ENCODE peak calls at places on chromosomes 12 and 14, in nine cellular contexts. One of them, this sample, is unnamed.

GRCh38 chr12:78406776-78407335 is 457.7 kb upstream of the SYT1 start:
- DNase-seq in cardiac muscle cell: no peak
- DNase-seq in mesothelial cell of epicardium: no peak
- DNase-seq in OCI-LY7: peak
- DNase-seq in endodermal cell: no peak
- DNase-seq in RWPE1: no peak
- DNase-seq in brain microvascular endothelial cell: peak
- DNase-seq in HL-60: no peak
- DNase-seq in progenitor cell of endocrine pancreas: no peak
- DNase-seq in this sample: no peak

GRCh38 chr12:72053604-72054003 is 115.0 kb downstream of the TPH2 start:
- DNase-seq in RWPE1: no peak
- DNase-seq in cardiac muscle cell: no peak
- DNase-seq in mesothelial cell of epicardium: no peak
- DNase-seq in brain microvascular endothelial cell: peak
- DNase-seq in progenitor cell of endocrine pancreas: no peak
- DNase-seq in endodermal cell: no peak
- DNase-seq in HL-60: no peak
- DNase-seq in OCI-LY7: no peak
- DNase-seq in this sample: no peak

GRCh38 chr14:71005076-71005475 is 97.8 kb downstream of the PCNX1 start:
- DNase-seq in endodermal cell: no peak
- DNase-seq in brain microvascular endothelial cell: no peak
- DNase-seq in HL-60: no peak
- DNase-seq in progenitor cell of endocrine pancreas: no peak
- DNase-seq in RWPE1: no peak
- DNase-seq in mesothelial cell of epicardium: no peak
- DNase-seq in cardiac muscle cell: no peak
- DNase-seq in OCI-LY7: no peak
- DNase-seq in this sample: no peak

GRCh38 chr12:55642275-55643068 is 5.8 kb downstream of the OR10P1 start:
- DNase-seq in brain microvascular endothelial cell: no peak
- DNase-seq in cardiac muscle cell: no peak
- DNase-seq in progenitor cell of endocrine pancreas: no peak
- DNase-seq in OCI-LY7: peak
- DNase-seq in mesothelial cell of epicardium: no peak
- DNase-seq in endodermal cell: peak
- DNase-seq in HL-60: peak
- DNase-seq in RWPE1: no peak
- DNase-seq in this sample: no peak

GRCh38 chr12:88643685-88644084 is 63.4 kb upstream of the KITLG start:
- DNase-seq in endodermal cell: no peak
- DNase-seq in HL-60: no peak
- DNase-seq in mesothelial cell of epicardium: no peak
- DNase-seq in RWPE1: no peak
- DNase-seq in OCI-LY7: no peak
- DNase-seq in progenitor cell of endocrine pancreas: no peak
- DNase-seq in cardiac muscle cell: no peak
- DNase-seq in brain microvascular endothelial cell: no peak
- DNase-seq in this sample: no peak

GRCh38 chr14:49970474-49971147 is 77.7 kb downstream of the ARF6 start:
- DNase-seq in cardiac muscle cell: peak
- DNase-seq in mesothelial cell of epicardium: no peak
- DNase-seq in OCI-LY7: peak
- DNase-seq in HL-60: no peak
- DNase-seq in endodermal cell: no peak
- DNase-seq in brain microvascular endothelial cell: peak
- DNase-seq in progenitor cell of endocrine pancreas: no peak
- DNase-seq in RWPE1: no peak
- DNase-seq in this sample: no peak

GRCh38 chr14:51564986-51565604 is 86.6 kb upstream of the FRMD6 start:
- DNase-seq in mesothelial cell of epicardium: no peak
- DNase-seq in brain microvascular endothelial cell: no peak
- DNase-seq in cardiac muscle cell: no peak
- DNase-seq in OCI-LY7: no peak
- DNase-seq in progenitor cell of endocrine pancreas: no peak
- DNase-seq in endodermal cell: no peak
- DNase-seq in HL-60: no peak
- DNase-seq in RWPE1: peak
- DNase-seq in this sample: no peak

GRCh38 chr14:83556746-83557460 is 1973.0 kb upstream of the FLRT2 start:
- DNase-seq in progenitor cell of endocrine pancreas: no peak
- DNase-seq in HL-60: no peak
- DNase-seq in endodermal cell: no peak
- DNase-seq in cardiac muscle cell: no peak
- DNase-seq in brain microvascular endothelial cell: peak
- DNase-seq in mesothelial cell of epicardium: no peak
- DNase-seq in RWPE1: no peak
- DNase-seq in OCI-LY7: no peak
- DNase-seq in this sample: no peak

GRCh38 chr14:68396411-68396930 is 396.4 kb downstream of the ZFP36L1 start:
- DNase-seq in HL-60: no peak
- DNase-seq in RWPE1: no peak
- DNase-seq in cardiac muscle cell: no peak
- DNase-seq in endodermal cell: no peak
- DNase-seq in progenitor cell of endocrine pancreas: no peak
- DNase-seq in mesothelial cell of epicardium: no peak
- DNase-seq in brain microvascular endothelial cell: no peak
- DNase-seq in OCI-LY7: no peak
- DNase-seq in this sample: no peak

GRCh38 chr12:9831720-9832119 is 4.4 kb downstream of the KLRF1 start:
- DNase-seq in endodermal cell: no peak
- DNase-seq in HL-60: no peak
- DNase-seq in OCI-LY7: no peak
- DNase-seq in cardiac muscle cell: no peak
- DNase-seq in RWPE1: no peak
- DNase-seq in progenitor cell of endocrine pancreas: no peak
- DNase-seq in brain microvascular endothelial cell: no peak
- DNase-seq in mesothelial cell of epicardium: no peak
- DNase-seq in this sample: no peak

GRCh38 chr14:89280612-89281011 is 136.4 kb downstream of the FOXN3 start:
- DNase-seq in progenitor cell of endocrine pancreas: no peak
- DNase-seq in endodermal cell: no peak
- DNase-seq in RWPE1: no peak
- DNase-seq in cardiac muscle cell: no peak
- DNase-seq in OCI-LY7: no peak
- DNase-seq in mesothelial cell of epicardium: no peak
- DNase-seq in brain microvascular endothelial cell: no peak
- DNase-seq in HL-60: no peak
- DNase-seq in this sample: no peak

GRCh38 chr12:74365178-74365964 is 172.3 kb upstream of the ATXN7L3B start:
- DNase-seq in OCI-LY7: peak
- DNase-seq in mesothelial cell of epicardium: no peak
- DNase-seq in RWPE1: peak
- DNase-seq in cardiac muscle cell: peak
- DNase-seq in progenitor cell of endocrine pancreas: no peak
- DNase-seq in endodermal cell: peak
- DNase-seq in HL-60: no peak
- DNase-seq in brain microvascular endothelial cell: peak
- DNase-seq in this sample: no peak

GRCh38 chr12:67237231-67237630 is 31.9 kb upstream of the CAND1 start:
- DNase-seq in cardiac muscle cell: no peak
- DNase-seq in endodermal cell: peak
- DNase-seq in HL-60: no peak
- DNase-seq in mesothelial cell of epicardium: no peak
- DNase-seq in OCI-LY7: no peak
- DNase-seq in progenitor cell of endocrine pancreas: no peak
- DNase-seq in brain microvascular endothelial cell: no peak
- DNase-seq in RWPE1: no peak
- DNase-seq in this sample: no peak

GRCh38 chr12:122392411-122392810 is 30.1 kb downstream of the CLIP1 start:
- DNase-seq in HL-60: no peak
- DNase-seq in RWPE1: no peak
- DNase-seq in endodermal cell: no peak
- DNase-seq in mesothelial cell of epicardium: no peak
- DNase-seq in OCI-LY7: no peak
- DNase-seq in cardiac muscle cell: no peak
- DNase-seq in brain microvascular endothelial cell: no peak
- DNase-seq in progenitor cell of endocrine pancreas: no peak
- DNase-seq in this sample: no peak
- TF ChIP-seq CTCF in HL-60: no peak
- TF ChIP-seq CTCF in RWPE1: no peak
- TF ChIP-seq CTCF in endodermal cell: no peak
- TF ChIP-seq CTCF in mesothelial cell of epicardium: no peak
- TF ChIP-seq CTCF in OCI-LY7: no peak
- TF ChIP-seq CTCF in cardiac muscle cell: no peak
- TF ChIP-seq CTCF in brain microvascular endothelial cell: no peak
- TF ChIP-seq CTCF in progenitor cell of endocrine pancreas: no peak
- TF ChIP-seq CTCF in this sample: no peak

DNA sequence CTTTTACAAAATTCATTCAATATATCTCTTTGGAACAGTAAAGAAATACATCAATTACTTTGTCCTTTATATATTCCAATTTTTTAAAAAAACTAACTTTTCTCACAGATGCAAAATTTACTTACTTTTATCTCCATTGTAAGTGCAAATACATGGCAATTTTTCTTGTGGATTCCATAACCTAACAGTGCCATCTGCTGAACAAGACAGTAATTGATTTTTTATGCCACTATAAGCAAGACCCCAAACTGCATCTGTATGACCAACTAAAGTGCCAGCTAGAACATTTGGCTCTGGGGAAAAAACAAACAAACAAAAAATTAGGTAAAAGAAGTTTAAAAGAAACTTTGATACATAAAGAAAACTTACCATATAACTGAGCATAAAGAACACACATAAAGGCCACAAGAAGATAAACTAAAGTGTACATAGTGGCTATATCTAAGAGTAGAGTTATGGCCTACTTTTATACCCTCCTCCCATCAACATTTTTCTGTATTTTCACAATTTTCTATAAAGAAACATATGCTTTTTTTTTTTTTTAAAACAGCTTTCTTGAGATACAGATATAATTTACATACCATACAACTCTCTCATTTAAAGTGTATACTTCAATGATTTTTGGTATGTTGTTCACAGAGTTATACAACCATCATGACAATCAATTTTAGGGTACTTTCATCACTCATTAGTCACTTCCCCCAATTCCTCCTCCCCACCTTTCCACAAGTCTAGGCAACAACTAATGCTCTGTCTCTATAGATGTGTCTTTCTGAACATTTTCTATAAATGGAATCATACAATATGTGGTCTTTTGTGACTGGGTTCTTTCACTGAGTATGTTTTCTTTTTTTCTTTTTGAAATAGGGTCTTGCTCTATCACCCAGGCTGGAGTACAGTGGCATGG is 32.6 kb downstream of the COCH start:
- DNase-seq in HL-60: peak
- DNase-seq in endodermal cell: no peak
- DNase-seq in cardiac muscle cell: no peak
- DNase-seq in OCI-LY7: peak
- DNase-seq in progenitor cell of endocrine pancreas: no peak
- DNase-seq in RWPE1: no peak
- DNase-seq in mesothelial cell of epicardium: no peak
- DNase-seq in brain microvascular endothelial cell: no peak
- DNase-seq in this sample: no peak
- TF ChIP-seq CTCF in HL-60: no peak
- TF ChIP-seq CTCF in endodermal cell: peak
- TF ChIP-seq CTCF in cardiac muscle cell: peak
- TF ChIP-seq CTCF in OCI-LY7: peak
- TF ChIP-seq CTCF in progenitor cell of endocrine pancreas: peak
- TF ChIP-seq CTCF in RWPE1: peak
- TF ChIP-seq CTCF in mesothelial cell of epicardium: no peak
- TF ChIP-seq CTCF in brain microvascular endothelial cell: peak
- TF ChIP-seq CTCF in this sample: no peak

GRCh38 chr12:23533295-23533694 is 416.2 kb downstream of the SOX5 start:
- DNase-seq in RWPE1: no peak
- DNase-seq in cardiac muscle cell: no peak
- DNase-seq in endodermal cell: no peak
- DNase-seq in HL-60: no peak
- DNase-seq in OCI-LY7: no peak
- DNase-seq in mesothelial cell of epicardium: no peak
- DNase-seq in brain microvascular endothelial cell: no peak
- DNase-seq in progenitor cell of endocrine pancreas: no peak
- DNase-seq in this sample: no peak

GRCh38 chr12:23523339-23523738 is 426.1 kb downstream of the SOX5 start:
- DNase-seq in HL-60: no peak
- DNase-seq in brain microvascular endothelial cell: no peak
- DNase-seq in cardiac muscle cell: no peak
- DNase-seq in RWPE1: no peak
- DNase-seq in progenitor cell of endocrine pancreas: no peak
- DNase-seq in mesothelial cell of epicardium: no peak
- DNase-seq in OCI-LY7: peak
- DNase-seq in endodermal cell: no peak
- DNase-seq in this sample: no peak

GRCh38 chr12:23533699-23534098 is 415.8 kb downstream of the SOX5 start:
- DNase-seq in mesothelial cell of epicardium: no peak
- DNase-seq in progenitor cell of endocrine pancreas: no peak
- DNase-seq in OCI-LY7: no peak
- DNase-seq in cardiac muscle cell: no peak
- DNase-seq in RWPE1: no peak
- DNase-seq in HL-60: no peak
- DNase-seq in brain microvascular endothelial cell: no peak
- DNase-seq in endodermal cell: no peak
- DNase-seq in this sample: no peak

GRCh38 chr12:23525450-23526072 is 423.9 kb downstream of the SOX5 start:
- DNase-seq in endodermal cell: no peak
- DNase-seq in cardiac muscle cell: no peak
- DNase-seq in mesothelial cell of epicardium: no peak
- DNase-seq in OCI-LY7: no peak
- DNase-seq in progenitor cell of endocrine pancreas: no peak
- DNase-seq in brain microvascular endothelial cell: no peak
- DNase-seq in HL-60: no peak
- DNase-seq in RWPE1: peak
- DNase-seq in this sample: no peak

DNA sequence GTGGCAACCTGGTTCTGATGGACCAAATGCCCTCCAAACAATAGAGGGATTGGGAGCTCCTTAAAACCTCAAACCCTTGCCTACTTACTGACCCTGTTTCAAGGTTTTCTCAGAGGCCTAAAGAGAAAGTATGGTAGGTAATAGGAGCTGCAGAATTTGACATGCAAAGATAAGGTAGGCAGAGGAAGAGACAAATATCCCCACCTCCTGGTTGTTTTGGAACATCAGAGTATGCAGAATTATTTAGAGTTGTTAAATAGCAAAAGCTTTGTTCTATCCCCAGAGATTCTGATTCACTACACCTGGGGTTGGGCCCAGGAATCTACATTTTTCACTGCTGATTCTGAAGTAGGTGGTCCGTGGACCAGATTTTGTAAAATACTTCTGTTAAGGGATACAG is 421.2 kb downstream of the SOX5 start:
- DNase-seq in mesothelial cell of epicardium: no peak
- DNase-seq in HL-60: no peak
- DNase-seq in progenitor cell of endocrine pancreas: no peak
- DNase-seq in cardiac muscle cell: no peak
- DNase-seq in OCI-LY7: no peak
- DNase-seq in endodermal cell: no peak
- DNase-seq in RWPE1: no peak
- DNase-seq in brain microvascular endothelial cell: no peak
- DNase-seq in this sample: no peak
- TF ChIP-seq CTCF in mesothelial cell of epicardium: no peak
- TF ChIP-seq CTCF in HL-60: no peak
- TF ChIP-seq CTCF in progenitor cell of endocrine pancreas: no peak
- TF ChIP-seq CTCF in cardiac muscle cell: no peak
- TF ChIP-seq CTCF in OCI-LY7: no peak
- TF ChIP-seq CTCF in endodermal cell: peak
- TF ChIP-seq CTCF in RWPE1: no peak
- TF ChIP-seq CTCF in brain microvascular endothelial cell: no peak
- TF ChIP-seq CTCF in this sample: no peak

DNA sequence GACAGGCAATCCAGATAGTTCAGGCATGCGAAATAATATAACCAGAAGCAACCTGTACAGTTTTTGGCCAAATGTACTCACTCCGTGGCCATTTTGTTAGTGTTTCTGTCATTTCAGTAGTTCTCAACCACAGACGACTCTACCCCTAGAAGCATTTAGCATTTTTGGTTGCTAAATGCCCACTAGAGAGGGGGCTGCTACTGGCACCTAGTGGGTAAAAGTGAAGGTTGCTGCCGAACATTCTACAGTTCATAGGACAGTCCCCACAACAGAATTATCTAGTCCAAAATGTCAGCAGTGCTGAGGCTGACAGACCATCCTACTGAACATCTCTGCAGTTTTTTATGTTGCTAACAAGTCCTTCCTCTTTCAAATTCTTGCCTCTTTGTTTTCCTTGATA is 107.4 kb downstream of the TSHR start:
- DNase-seq in endodermal cell: peak
- DNase-seq in cardiac muscle cell: peak
- DNase-seq in HL-60: no peak
- DNase-seq in OCI-LY7: peak
- DNase-seq in mesothelial cell of epicardium: no peak
- DNase-seq in brain microvascular endothelial cell: no peak
- DNase-seq in progenitor cell of endocrine pancreas: no peak
- DNase-seq in RWPE1: no peak
- DNase-seq in this sample: no peak
- TF ChIP-seq CTCF in endodermal cell: peak
- TF ChIP-seq CTCF in cardiac muscle cell: no peak
- TF ChIP-seq CTCF in HL-60: no peak
- TF ChIP-seq CTCF in OCI-LY7: peak
- TF ChIP-seq CTCF in mesothelial cell of epicardium: no peak
- TF ChIP-seq CTCF in brain microvascular endothelial cell: peak
- TF ChIP-seq CTCF in progenitor cell of endocrine pancreas: peak
- TF ChIP-seq CTCF in RWPE1: no peak
- TF ChIP-seq CTCF in this sample: no peak